ENCODE peak calls at places on chromosomes 5 and 9, in four cellular contexts. U is neuronal stem cell, P is NCI-H1694 treated with DMSO at 0.1 percent for 48 hours, N is heart right ventricle. W is an unnamed sample.

GRCh38 chr9:79694208-79694607 is 122.4 kb downstream of the TLE4 start:
- DNase-seq in U (no peak), P (no peak), N (no peak), W (no peak)

GRCh38 chr9:116576386-116576785 is 110.7 kb upstream of the TRIM32 start:
- DNase-seq in U (no peak), P (no peak), N (no peak), W (no peak)

GRCh38 chr5:150999704-151000452 is 20.5 kb upstream of the GPX3 start:
- DNase-seq in U (no peak), P (no peak), N (peak), W (peak)

GRCh38 chr9:127858041-127858512 is 3.6 kb upstream of the ENG start:
- DNase-seq in U (no peak), P (peak), N (peak), W (peak)

GRCh38 chr5:29263836-29264235 is 1929.7 kb upstream of the CDH6 start:
- DNase-seq in U (no peak), P (no peak), N (no peak), W (no peak)

GRCh38 chr9:133114451-133114885 is 6.6 kb downstream of the RALGDS start:
- DNase-seq in U (no peak), P (peak), N (peak), W (peak)

GRCh38 chr5:149415245-149415967 is 36.3 kb upstream of the IL17B start:
- DNase-seq in U (no peak), P (no peak), N (no peak), W (peak)

GRCh38 chr5:160432188-160432587 is 10.5 kb downstream of the PTTG1 start:
- DNase-seq in U (no peak), P (no peak), N (no peak), W (no peak)

GRCh38 chr5:41835625-41836024 is 34.6 kb downstream of the OXCT1 start:
- DNase-seq in U (peak), P (no peak), N (peak), W (peak)

GRCh38 chr5:175681045-175681974 is 23.4 kb downstream of the HRH2 start:
- DNase-seq in U (no peak), P (peak), N (no peak), W (no peak)